ENCODE peak calls at places on chromosomes 16 and 17, in nine cellular contexts. Z is GM19239; J is heart left ventricle; G is RPMI7951; A is coronary artery; N is AML-193; O is stimulated activated CD8-positive, alpha-beta memory T cell treated with anti-CD3 and anti-CD28 coated beads, Interleukin-7, amount 100 ng/mL, for 1 hour; I is omental fat pad; D is activated naive CD4-positive, alpha-beta T cell treated with Interleukin-2 at 50 U/mL for 16 hours. H is an unnamed sample.

GRCh38 chr17:79465011-79466006 is 145.5 kb downstream of the RBFOX3 start:
- DNase-seq in Z (no peak), J (no peak), G (peak; percentile 10), A (no peak), N (no peak), O (no peak), I (no peak), D (no peak), H (peak; percentile 96)

GRCh38 chr16:70651524-70651923 is 5.2 kb downstream of the IL34 start:
- DNase-seq in Z (no peak), J (no peak), G (no peak), A (no peak), N (no peak), O (no peak), I (no peak), D (no peak), H (no peak)

GRCh38 chr16:11350531-11351335 is 5.5 kb downstream of the RMI2 start:
- DNase-seq in Z (no peak), J (no peak), G (peak; percentile 89), A (no peak), N (no peak), O (no peak), I (no peak), D (no peak), H (no peak)

GRCh38 chr16:66130296-66130910 is 236.1 kb upstream of the CDH5 start:
- DNase-seq in Z (no peak), J (no peak), G (peak; percentile 83), A (no peak), N (no peak), O (no peak), I (no peak), D (no peak), H (no peak)

GRCh38 chr16:19084879-19085278 is 17.5 kb downstream of the COQ7 start:
- DNase-seq in Z (no peak), J (no peak), G (no peak), A (no peak), N (no peak), O (no peak), I (no peak), D (no peak), H (no peak)

GRCh38 chr17:77677637-77678036 is 280.9 kb upstream of the TNRC6C start:
- DNase-seq in Z (no peak), J (peak; percentile 33), G (no peak), A (no peak), N (no peak), O (no peak), I (no peak), D (no peak), H (no peak)

GRCh38 chr16:83953796-83954576 is 946 bp downstream of the OSGIN1 start:
- DNase-seq in Z (peak; percentile 48), J (no peak), G (peak; percentile 39), A (no peak), N (peak; percentile 25), O (no peak), I (no peak), D (no peak), H (no peak)

GRCh38 chr17:27733771-27734170 is 66.6 kb downstream of the NOS2 start:
- DNase-seq in Z (no peak), J (no peak), G (peak; percentile 5), A (no peak), N (no peak), O (no peak), I (no peak), D (no peak), H (no peak)

GRCh38 chr16:17329412-17329811 is 141.3 kb downstream of the XYLT1 start:
- DNase-seq in Z (no peak), J (no peak), G (no peak), A (no peak), N (no peak), O (no peak), I (no peak), D (no peak), H (no peak)

GRCh38 chr17:46952115-46952514 is 26.9 kb downstream of the RPRML start:
- DNase-seq in Z (no peak), J (no peak), G (no peak), A (no peak), N (no peak), O (no peak), I (no peak), D (no peak), H (no peak)

GRCh38 chr16:68921654-68922053 is 78.3 kb downstream of the TANGO6 start:
- DNase-seq in Z (no peak), J (no peak), G (no peak), A (no peak), N (no peak), O (no peak), I (no peak), D (no peak), H (no peak)

GRCh38 chr16:15857779-15858560 is 1.1 kb upstream of the MYH11 start:
- DNase-seq in Z (no peak), J (peak; percentile 40), G (peak; percentile 26), A (peak; percentile 92), N (no peak), O (no peak), I (no peak), D (no peak), H (no peak)

GRCh38 chr17:75412455-75413317 is 7.2 kb upstream of the GRB2 start:
- DNase-seq in Z (peak; percentile 70), J (peak; percentile 39), G (peak; percentile 65), A (peak; percentile 70), N (peak; percentile 83), O (peak; percentile 36), I (peak; percentile 64), D (peak; percentile 73), H (peak; percentile 48)

H was measured in NCI-H1694 treated with DMSO at 0.1 percent for 48 hours.